ENCODE peak calls at places on chromosomes 13 and 19, in ten cellular contexts. J, T, L, D, N, A, G, O, W and I are unnamed samples.

GRCh38 chr13:33639158-33639557 is 178.8 kb upstream of the RFC3 start:
- DNase-seq in J (no peak), T (no peak), L (peak; percentile 41), D (no peak), N (peak; percentile 92), A (peak; percentile 74), G (no peak), O (no peak), W (no peak), I (no peak)

GRCh38 chr19:33814181-33815165 is 17.8 kb downstream of the KCTD15 start:
- DNase-seq in J (no peak), T (no peak), L (no peak), D (peak; percentile 11), N (no peak), A (no peak), G (no peak), O (no peak), W (no peak), I (no peak)

GRCh38 chr19:1261863-1262686 is 7.1 kb upstream of the CIRBP start:
- DNase-seq in J (no peak), T (no peak), L (peak; percentile 95), D (no peak), N (no peak), A (peak; percentile 94), G (no peak), O (no peak), W (peak; percentile 52), I (no peak)

GRCh38 chr13:34733720-34734119 is 208.3 kb upstream of the NBEA start:
- DNase-seq in J (no peak), T (no peak), L (no peak), D (no peak), N (peak; percentile 92), A (no peak), G (no peak), O (no peak), W (no peak), I (no peak)

GRCh38 chr19:958967-959685 is 25.0 kb upstream of the WDR18 start:
- DNase-seq in J (no peak), T (no peak), L (no peak), D (no peak), N (peak; percentile 36), A (no peak), G (no peak), O (no peak), W (no peak), I (no peak)

GRCh38 chr13:52599037-52599852 is 43.0 kb upstream of the HNRNPA1L2 start:
- DNase-seq in J (no peak), T (no peak), L (no peak), D (peak; percentile 16), N (peak; percentile 79), A (no peak), G (no peak), O (no peak), W (no peak), I (no peak)

GRCh38 chr19:51020988-51021651 is 1.6 kb upstream of the KLK10 start:
- DNase-seq in J (peak; percentile 40), T (no peak), L (no peak), D (peak; percentile 9), N (peak; percentile 69), A (no peak), G (peak; percentile 52), O (no peak), W (no peak), I (no peak)

GRCh38 chr13:95643009-95643408 is 1.5 kb downstream of the DZIP1 start:
- DNase-seq in J (no peak), T (no peak), L (no peak), D (no peak), N (no peak), A (no peak), G (no peak), O (no peak), W (no peak), I (no peak)

GRCh38 chr13:27523345-27524073 is 73.1 kb upstream of the MTIF3 start:
- DNase-seq in J (no peak), T (no peak), L (no peak), D (peak; percentile 10), N (no peak), A (no peak), G (no peak), O (no peak), W (peak; percentile 10), I (no peak)

GRCh38 chr19:16367269-16367683 is 42.6 kb downstream of the KLF2 start:
- DNase-seq in J (peak; percentile 78), T (no peak), L (no peak), D (no peak), N (no peak), A (no peak), G (no peak), O (no peak), W (no peak), I (no peak)

GRCh38 chr13:75339635-75340374 is 142.2 kb downstream of the TBC1D4 start:
- DNase-seq in J (no peak), T (no peak), L (no peak), D (no peak), N (no peak), A (no peak), G (no peak), O (no peak), W (no peak), I (no peak)

GRCh38 chr13:19071161-19071936 is 110.3 kb downstream of the TUBA3C start:
- DNase-seq in J (no peak), T (no peak), L (no peak), D (no peak), N (no peak), A (no peak), G (no peak), O (no peak), W (no peak), I (no peak)

GRCh38 chr13:72304121-72304745 is 423.2 kb downstream of the MZT1 start:
- DNase-seq in J (no peak), T (no peak), L (no peak), D (no peak), N (peak; percentile 32), A (no peak), G (no peak), O (no peak), W (no peak), I (no peak)

GRCh38 chr13:46527237-46527636 is 25.7 kb upstream of the LRCH1 start:
- DNase-seq in J (no peak), T (no peak), L (no peak), D (no peak), N (no peak), A (no peak), G (no peak), O (no peak), W (no peak), I (no peak)

GRCh38 chr13:93146584-93147292 is 79.9 kb upstream of the GPC6 start:
- DNase-seq in J (no peak), T (no peak), L (no peak), D (no peak), N (peak; percentile 83), A (no peak), G (no peak), O (no peak), W (no peak), I (no peak)

GRCh38 chr19:50384685-50385535 is 763 bp downstream of the POLD1 start:
- DNase-seq in J (no peak), T (no peak), L (no peak), D (no peak), N (peak; percentile 18), A (no peak), G (no peak), O (no peak), W (no peak), I (no peak)

GRCh38 chr13:78465250-78465649 is 138.1 kb downstream of the POU4F1 start:
- DNase-seq in J (no peak), T (no peak), L (no peak), D (no peak), N (no peak), A (no peak), G (no peak), O (no peak), W (no peak), I (no peak)

GRCh38 chr13:39954476-39954875 is 299.0 kb downstream of the COG6 start:
- DNase-seq in J (no peak), T (no peak), L (no peak), D (no peak), N (no peak), A (no peak), G (no peak), O (no peak), W (no peak), I (no peak)

GRCh38 chr19:44943801-44944249 is 1.8 kb downstream of the APOC4 start:
- DNase-seq in J (peak; percentile 75), T (no peak), L (peak; percentile 57), D (no peak), N (no peak), A (peak; percentile 76), G (no peak), O (no peak), W (peak; percentile 68), I (no peak)

GRCh38 chr19:23440207-23440606 is 44.9 kb upstream of the ZNF91 start:
- DNase-seq in J (peak; percentile 24), T (no peak), L (no peak), D (no peak), N (no peak), A (no peak), G (no peak), O (no peak), W (no peak), I (no peak)

GRCh38 chr13:30142502-30143211 is 164.7 kb downstream of the KATNAL1 start:
- DNase-seq in J (no peak), T (no peak), L (peak; percentile 40), D (no peak), N (peak; percentile 90), A (no peak), G (peak; percentile 51), O (no peak), W (no peak), I (no peak)

GRCh38 chr19:7833225-7834156 is 3.5 kb downstream of the EVI5L start:
- DNase-seq in J (no peak), T (no peak), L (peak; percentile 96), D (no peak), N (peak; percentile 81), A (no peak), G (no peak), O (no peak), W (no peak), I (no peak)

GRCh38 chr13:37475966-37476365 is 122.6 kb downstream of the POSTN start:
- DNase-seq in J (no peak), T (no peak), L (no peak), D (no peak), N (peak; percentile 16), A (no peak), G (no peak), O (no peak), W (no peak), I (no peak)

GRCh38 chr13:34349091-34349722 is 531.3 kb downstream of the RFC3 start:
- DNase-seq in J (no peak), T (no peak), L (peak; percentile 35), D (peak; percentile 13), N (peak; percentile 95), A (peak; percentile 69), G (peak; percentile 24), O (no peak), W (no peak), I (no peak)

GRCh38 chr13:94780421-94780820 is 68.1 kb upstream of the SOX21 start:
- DNase-seq in J (no peak), T (no peak), L (no peak), D (no peak), N (no peak), A (no peak), G (no peak), O (no peak), W (no peak), I (no peak)

GRCh38 chr13:56861472-56861871 is 279.2 kb upstream of the PRR20A start:
- DNase-seq in J (no peak), T (no peak), L (no peak), D (no peak), N (peak; percentile 44), A (no peak), G (peak; percentile 5), O (no peak), W (no peak), I (no peak)

GRCh38 chr19:35495107-35496064 is 5.1 kb upstream of the KRTDAP start:
- DNase-seq in J (peak; percentile 77), T (peak; percentile 66), L (peak; percentile 35), D (peak; percentile 65), N (peak; percentile 70), A (no peak), G (peak; percentile 86), O (peak; percentile 88), W (peak; percentile 18), I (peak; percentile 87)

GRCh38 chr19:55158848-55159793 is 1.6 kb upstream of the TNNI3 start:
- DNase-seq in J (no peak), T (no peak), L (no peak), D (no peak), N (peak; percentile 49), A (no peak), G (peak; percentile 49), O (peak; percentile 91), W (no peak), I (no peak)